ENCODE peak calls at places on chromosome 9, in seven cellular contexts. E is neuronal stem cell; M is Right ventricle myocardium inferior; X is anterior cingulate cortex; P is activated CD4-positive, alpha-beta T cell treated with anti-CD3 and anti-CD28 coated beads, Interleukin-2, amount 10 ng/mL, durations not matched to agents 24 days and 14 days; V is IMR-90; J is ascending aorta. L is an unnamed sample.
A peak's percentile ranks its signal among the peaks of the same experiment; 100 is the strongest.

GRCh38 chr9:134735441-134736175 is 94.0 kb downstream of the COL5A1 start:
- DNase-seq in E (no peak), M (peak; percentile 82), X (no peak), P (no peak), V (no peak), J (no peak), L (no peak)

GRCh38 chr9:133188006-133188842 is 20.8 kb downstream of the OBP2B start:
- DNase-seq in E (peak; percentile 29), M (no peak), X (no peak), P (peak; percentile 63), V (no peak), J (no peak), L (peak; percentile 68)

GRCh38 chr9:120985759-120986353 is 59.3 kb upstream of the TRAF1 start:
- DNase-seq in E (peak; percentile 41), M (no peak), X (no peak), P (no peak), V (peak; percentile 79), J (no peak), L (no peak)

GRCh38 chr9:26955222-26955903 is 849 bp upstream of the IFT74 start:
- DNase-seq in E (no peak), M (no peak), X (no peak), P (peak; percentile 64), V (no peak), J (no peak), L (no peak)

GRCh38 chr9:32424616-32425015 is 40.2 kb downstream of the ACO1 start:
- DNase-seq in E (no peak), M (no peak), X (no peak), P (no peak), V (peak; percentile 17), J (no peak), L (no peak)

GRCh38 chr9:69097053-69097452 is 61.5 kb downstream of the FXN start:
- DNase-seq in E (no peak), M (no peak), X (no peak), P (no peak), V (peak; percentile 84), J (no peak), L (no peak)

GRCh38 chr9:122144836-122145235 is 14.7 kb downstream of the NDUFA8 start:
- DNase-seq in E (no peak), M (no peak), X (no peak), P (no peak), V (no peak), J (no peak), L (no peak)

GRCh38 chr9:136981588-136982231 is 1.1 kb upstream of the LCNL1 start:
- DNase-seq in E (no peak), M (no peak), X (peak; percentile 66), P (no peak), V (no peak), J (no peak), L (peak; percentile 87)

GRCh38 chr9:129811967-129812363 is 9.0 kb downstream of the TOR1B start:
- DNase-seq in E (no peak), M (no peak), X (no peak), P (no peak), V (no peak), J (no peak), L (no peak)

GRCh38 chr9:22809371-22809770 is 362.7 kb downstream of the DMRTA1 start:
- DNase-seq in E (no peak), M (no peak), X (no peak), P (no peak), V (no peak), J (no peak), L (no peak)

GRCh38 chr9:36401179-36401740 is 1.2 kb upstream of the RNF38 start:
- DNase-seq in E (no peak), M (no peak), X (peak; percentile 81), P (no peak), V (peak; percentile 61), J (no peak), L (no peak)

GRCh38 chr9:4812872-4813271 is 20.1 kb downstream of the RCL1 start:
- DNase-seq in E (no peak), M (no peak), X (no peak), P (no peak), V (no peak), J (no peak), L (no peak)

GRCh38 chr9:84755375-84755774 is 85.8 kb downstream of the NTRK2 start:
- DNase-seq in E (no peak), M (no peak), X (no peak), P (no peak), V (no peak), J (no peak), L (no peak)

GRCh38 chr9:7137040-7137439 is 379.3 kb downstream of the KDM4C start:
- DNase-seq in E (no peak), M (no peak), X (no peak), P (no peak), V (no peak), J (no peak), L (no peak)

GRCh38 chr9:136626740-136627642 is 35.7 kb upstream of the EGFL7 start:
- DNase-seq in E (no peak), M (no peak), X (no peak), P (no peak), V (no peak), J (no peak), L (peak; percentile 73)

GRCh38 chr9:21995652-21996275 is 1.2 kb downstream of the CDKN2B-AS1 start:
- DNase-seq in E (no peak), M (peak; percentile 74), X (no peak), P (peak; percentile 77), V (peak; percentile 55), J (no peak), L (peak; percentile 85)